ENCODE peak calls at places on chromosomes 4 and X, in six cellular contexts. C, F, H, Z, J and R are unnamed samples.

GRCh38 chr4:6342530-6343293 is 73.1 kb downstream of the WFS1 start:
- DNase-seq in C (peak), F (peak), H (no peak), Z (peak), J (no peak), R (no peak)

GRCh38 chrX:53089224-53089842 is 4.6 kb upstream of the KANTR start:
- DNase-seq in C (peak), F (no peak), H (peak), Z (peak), J (peak), R (no peak)

GRCh38 chrX:31356501-31357263 is 284.8 kb upstream of the FTHL17 start:
- DNase-seq in C (no peak), F (no peak), H (no peak), Z (no peak), J (no peak), R (no peak)

GRCh38 chr4:169272265-169272886 is 1.6 kb upstream of the SH3RF1 start:
- DNase-seq in C (no peak), F (no peak), H (no peak), Z (peak), J (no peak), R (no peak)

GRCh38 chr4:74838746-74839370 is 44.5 kb upstream of the BTC start:
- DNase-seq in C (no peak), F (no peak), H (no peak), Z (peak), J (no peak), R (no peak)

GRCh38 chr4:147101678-147102077 is 156.0 kb upstream of the TTC29 start:
- DNase-seq in C (no peak), F (no peak), H (no peak), Z (no peak), J (no peak), R (no peak)

GRCh38 chr4:79653871-79654270 is 245.8 kb upstream of the GK2 start:
- DNase-seq in C (no peak), F (no peak), H (no peak), Z (no peak), J (no peak), R (no peak)

GRCh38 chr4:61011051-61011450 is 189.1 kb upstream of the ADGRL3 start:
- DNase-seq in C (no peak), F (no peak), H (no peak), Z (peak), J (no peak), R (no peak)

GRCh38 chrX:19852014-19853005 is 35.1 kb downstream of the SH3KBP1 start:
- DNase-seq in C (peak), F (no peak), H (no peak), Z (peak), J (no peak), R (no peak)

GRCh38 chr4:146243141-146243882 is 29.0 kb downstream of the REELD1 start:
- DNase-seq in C (no peak), F (peak), H (no peak), Z (no peak), J (peak), R (no peak)

GRCh38 chr4:100168521-100168920 is 21.7 kb downstream of the DDIT4L start:
- DNase-seq in C (no peak), F (no peak), H (no peak), Z (peak), J (no peak), R (no peak)

GRCh38 chr4:3461515-3462291 is 1.4 kb upstream of the DOK7 start:
- DNase-seq in C (no peak), F (peak), H (no peak), Z (no peak), J (no peak), R (no peak)

GRCh38 chr4:111434581-111434980 is 710.7 kb upstream of the FAM241A start:
- DNase-seq in C (no peak), F (no peak), H (no peak), Z (no peak), J (no peak), R (no peak)

GRCh38 chrX:10450959-10451355 is 169.4 kb downstream of the MID1 start:
- DNase-seq in C (no peak), F (no peak), H (no peak), Z (no peak), J (no peak), R (no peak)

GRCh38 chrX:134801267-134801666 is 143.0 kb upstream of the PLAC1 start:
- DNase-seq in C (no peak), F (no peak), H (no peak), Z (no peak), J (no peak), R (no peak)

GRCh38 chrX:118552501-118552900 is 56.9 kb downstream of the DOCK11 start:
- DNase-seq in C (no peak), F (no peak), H (no peak), Z (peak), J (no peak), R (no peak)

GRCh38 chrX:13652256-13653021 is 502 bp upstream of the TCEANC start:
- DNase-seq in C (no peak), F (no peak), H (no peak), Z (peak), J (no peak), R (no peak)

GRCh38 chr4:13524504-13525243 is 19.6 kb downstream of the NKX3-2 start:
- DNase-seq in C (no peak), F (no peak), H (no peak), Z (no peak), J (no peak), R (no peak)

GRCh38 chr4:80301884-80302283 is 33.6 kb upstream of the CFAP299 start:
- DNase-seq in C (no peak), F (no peak), H (no peak), Z (no peak), J (no peak), R (no peak)

GRCh38 chrX:151736685-151737084 is 2.1 kb downstream of the CNGA2 start:
- DNase-seq in C (no peak), F (no peak), H (no peak), Z (no peak), J (no peak), R (no peak)

GRCh38 chr4:72770708-72771107 is 201.7 kb upstream of the ADAMTS3 start:
- DNase-seq in C (no peak), F (no peak), H (no peak), Z (no peak), J (no peak), R (no peak)

GRCh38 chrX:19725545-19726102 is 161.8 kb downstream of the SH3KBP1 start:
- DNase-seq in C (no peak), F (no peak), H (no peak), Z (no peak), J (no peak), R (no peak)

GRCh38 chr4:122712782-122713181 is 19.7 kb upstream of the BBS12 start:
- DNase-seq in C (no peak), F (no peak), H (no peak), Z (peak), J (no peak), R (no peak)

GRCh38 chrX:54427837-54428424 is 12.3 kb upstream of the TSR2 start:
- DNase-seq in C (peak), F (no peak), H (peak), Z (no peak), J (no peak), R (no peak)